ENCODE peak calls at places on chromosomes 11 and 22, in five cellular contexts. One of them, this sample, is unnamed. For H3K9me3, the result is how much of the 10 kb centered on the place peaks cover.

GRCh38 chr11:44994753-44995152 is 44.1 kb upstream of the TP53I11 start:
- DNase-seq in IMR-90: no peak
- DNase-seq in tibial nerve: no peak
- DNase-seq in left ventricle myocardium inferior: no peak
- DNase-seq in SK-N-SH: no peak
- DNase-seq in this sample: no peak

GRCh38 chr11:12272821-12273617 is 104.4 kb upstream of the PARVA start:
- DNase-seq in IMR-90: peak
- DNase-seq in tibial nerve: no peak
- DNase-seq in left ventricle myocardium inferior: no peak
- DNase-seq in SK-N-SH: no peak
- DNase-seq in this sample: no peak

GRCh38 chr22:35154937-35155387 is 89.0 kb downstream of the ISX start:
- DNase-seq in IMR-90: peak
- DNase-seq in tibial nerve: peak
- DNase-seq in left ventricle myocardium inferior: peak
- DNase-seq in SK-N-SH: peak
- DNase-seq in this sample: no peak

GRCh38 chr11:31649567-31649966 is 140.0 kb downstream of the ELP4 start:
- DNase-seq in IMR-90: no peak
- DNase-seq in tibial nerve: no peak
- DNase-seq in left ventricle myocardium inferior: no peak
- DNase-seq in SK-N-SH: no peak
- DNase-seq in this sample: no peak

GRCh38 chr11:134536677-134537076 is 124.6 kb upstream of the B3GAT1 start:
- DNase-seq in IMR-90: no peak
- DNase-seq in tibial nerve: no peak
- DNase-seq in left ventricle myocardium inferior: no peak
- DNase-seq in SK-N-SH: no peak
- DNase-seq in this sample: no peak

GRCh38 chr11:32103941-32104340 is 13.1 kb downstream of the RCN1 start:
- DNase-seq in IMR-90: no peak
- DNase-seq in tibial nerve: no peak
- DNase-seq in left ventricle myocardium inferior: no peak
- DNase-seq in SK-N-SH: no peak
- DNase-seq in this sample: no peak

GRCh38 chr11:61542661-61543060 is 34.1 kb downstream of the LRRC10B start:
- DNase-seq in IMR-90: no peak
- DNase-seq in tibial nerve: no peak
- DNase-seq in left ventricle myocardium inferior: no peak
- DNase-seq in SK-N-SH: peak
- DNase-seq in this sample: no peak

GRCh38 chr11:67372993-67373915 is at the start of gene CLCF1:
- DNase-seq in IMR-90: peak
- DNase-seq in tibial nerve: no peak
- DNase-seq in left ventricle myocardium inferior: peak
- DNase-seq in SK-N-SH: peak
- DNase-seq in this sample: peak

GRCh38 chr22:49192180-49192856 is 635.4 kb downstream of the BRD1 start:
- DNase-seq in IMR-90: no peak
- DNase-seq in tibial nerve: no peak
- DNase-seq in left ventricle myocardium inferior: no peak
- DNase-seq in SK-N-SH: no peak
- DNase-seq in this sample: no peak

GRCh38 chr22:39734866-39735265 is 158.7 kb downstream of the ENTHD1 start:
- DNase-seq in IMR-90: no peak
- DNase-seq in tibial nerve: no peak
- DNase-seq in left ventricle myocardium inferior: no peak
- DNase-seq in SK-N-SH: no peak
- DNase-seq in this sample: no peak

GRCh38 chr11:66080055-66080817 is 10.2 kb downstream of the PACS1 start:
- DNase-seq in IMR-90: peak
- DNase-seq in tibial nerve: peak
- DNase-seq in left ventricle myocardium inferior: no peak
- DNase-seq in SK-N-SH: no peak
- DNase-seq in this sample: peak

GRCh38 chr11:17766590-17766989 is 32.0 kb downstream of the KCNC1 start:
- DNase-seq in IMR-90: no peak
- DNase-seq in tibial nerve: no peak
- DNase-seq in left ventricle myocardium inferior: no peak
- DNase-seq in SK-N-SH: no peak
- DNase-seq in this sample: no peak

GRCh38 chr11:3043315-3043871 is 13.8 kb downstream of the CARS1 start:
- DNase-seq in IMR-90: no peak
- DNase-seq in tibial nerve: peak
- DNase-seq in left ventricle myocardium inferior: peak
- DNase-seq in SK-N-SH: no peak
- DNase-seq in this sample: no peak

GRCh38 chr11:17991799-17992433 is 20.9 kb downstream of the SERGEF start:
- DNase-seq in IMR-90: peak
- DNase-seq in tibial nerve: no peak
- DNase-seq in left ventricle myocardium inferior: no peak
- DNase-seq in SK-N-SH: peak
- DNase-seq in this sample: no peak

GRCh38 chr11:62732830-62733229 is 4.5 kb downstream of the TTC9C start:
- DNase-seq in IMR-90: peak
- DNase-seq in tibial nerve: no peak
- DNase-seq in left ventricle myocardium inferior: no peak
- DNase-seq in SK-N-SH: no peak
- DNase-seq in this sample: no peak

GRCh38 chr11:133969072-133969471 is 12.3 kb upstream of the IGSF9B start:
- DNase-seq in IMR-90: no peak
- DNase-seq in tibial nerve: no peak
- DNase-seq in left ventricle myocardium inferior: no peak
- DNase-seq in SK-N-SH: no peak
- DNase-seq in this sample: no peak

GRCh38 chr11:3104051-3104714 is 47.0 kb upstream of the CARS1 start:
- DNase-seq in IMR-90: no peak
- DNase-seq in tibial nerve: no peak
- DNase-seq in left ventricle myocardium inferior: no peak
- DNase-seq in SK-N-SH: peak
- DNase-seq in this sample: no peak

GRCh38 chr11:120235024-120235628 is 4.8 kb upstream of the POU2F3 start:
- DNase-seq in IMR-90: peak
- DNase-seq in tibial nerve: no peak
- DNase-seq in left ventricle myocardium inferior: peak
- DNase-seq in SK-N-SH: peak
- DNase-seq in this sample: peak

GRCh38 chr11:85407648-85408047 is 219.5 kb downstream of the DLG2 start:
- DNase-seq in IMR-90: no peak
- DNase-seq in tibial nerve: no peak
- DNase-seq in left ventricle myocardium inferior: no peak
- DNase-seq in SK-N-SH: no peak
- DNase-seq in this sample: no peak

GRCh38 chr11:1206391-1207271 is 16.2 kb upstream of the MUC5B start:
- DNase-seq in IMR-90: no peak
- DNase-seq in tibial nerve: no peak
- DNase-seq in left ventricle myocardium inferior: no peak
- DNase-seq in SK-N-SH: peak
- DNase-seq in this sample: no peak

GRCh38 chr22:45891996-45892621 is 84.9 kb downstream of the WNT7B start:
- DNase-seq in IMR-90: no peak
- DNase-seq in tibial nerve: no peak
- DNase-seq in left ventricle myocardium inferior: peak
- DNase-seq in SK-N-SH: no peak
- DNase-seq in this sample: no peak

GRCh38 chr11:59175104-59175503 is 3.2 kb downstream of the DTX4 start:
- DNase-seq in IMR-90: no peak
- DNase-seq in tibial nerve: no peak
- DNase-seq in left ventricle myocardium inferior: no peak
- DNase-seq in SK-N-SH: no peak
- DNase-seq in this sample: no peak

GRCh38 chr22:50118557-50119168 is 28.9 kb downstream of the MOV10L1 start:
- DNase-seq in IMR-90: peak
- DNase-seq in tibial nerve: no peak
- DNase-seq in left ventricle myocardium inferior: no peak
- DNase-seq in SK-N-SH: no peak
- DNase-seq in this sample: no peak

GRCh38 chr22:49740242-49740641 is 87.4 kb downstream of the BRD1 start:
- DNase-seq in IMR-90: no peak
- DNase-seq in tibial nerve: no peak
- DNase-seq in left ventricle myocardium inferior: no peak
- DNase-seq in SK-N-SH: no peak
- DNase-seq in this sample: no peak

GRCh38 chr11:46725338-46726205 is 6.6 kb downstream of the F2 start:
- DNase-seq in IMR-90: no peak
- DNase-seq in tibial nerve: no peak
- DNase-seq in left ventricle myocardium inferior: no peak
- DNase-seq in SK-N-SH: no peak
- DNase-seq in this sample: no peak

GRCh38 chr22:47898946-47899345 is 1136.5 kb downstream of the TBC1D22A start:
- DNase-seq in IMR-90: no peak
- DNase-seq in tibial nerve: no peak
- DNase-seq in left ventricle myocardium inferior: no peak
- DNase-seq in SK-N-SH: no peak
- DNase-seq in this sample: no peak
- H3K9me3 ChIP-seq in IMR-90: under half
- H3K9me3 ChIP-seq in tibial nerve: under half
- H3K9me3 ChIP-seq in left ventricle myocardium inferior: under half
- H3K9me3 ChIP-seq in SK-N-SH: under half
- H3K9me3 ChIP-seq in this sample: under half

GRCh38 chr11:132589802-132590201 is 942.5 kb downstream of the OPCML start:
- DNase-seq in IMR-90: no peak
- DNase-seq in tibial nerve: no peak
- DNase-seq in left ventricle myocardium inferior: no peak
- DNase-seq in SK-N-SH: no peak
- DNase-seq in this sample: no peak
- H3K9me3 ChIP-seq in IMR-90: under half
- H3K9me3 ChIP-seq in tibial nerve: under half
- H3K9me3 ChIP-seq in left ventricle myocardium inferior: under half
- H3K9me3 ChIP-seq in SK-N-SH: under half
- H3K9me3 ChIP-seq in this sample: under half

GRCh38 chr11:35663408-35663702 is 780 bp downstream of the TRIM44 start:
- DNase-seq in IMR-90: no peak
- DNase-seq in tibial nerve: no peak
- DNase-seq in left ventricle myocardium inferior: no peak
- DNase-seq in SK-N-SH: no peak
- DNase-seq in this sample: no peak
- H3K9me3 ChIP-seq in IMR-90: under half
- H3K9me3 ChIP-seq in tibial nerve: under half
- H3K9me3 ChIP-seq in left ventricle myocardium inferior: under half
- H3K9me3 ChIP-seq in SK-N-SH: under half
- H3K9me3 ChIP-seq in this sample: under half

GRCh38 chr22:47389201-47389600 is 626.8 kb downstream of the TBC1D22A start:
- DNase-seq in IMR-90: no peak
- DNase-seq in tibial nerve: no peak
- DNase-seq in left ventricle myocardium inferior: no peak
- DNase-seq in SK-N-SH: no peak
- DNase-seq in this sample: no peak

GRCh38 chr22:47390026-47390970 is 627.8 kb downstream of the TBC1D22A start:
- DNase-seq in IMR-90: no peak
- DNase-seq in tibial nerve: no peak
- DNase-seq in left ventricle myocardium inferior: no peak
- DNase-seq in SK-N-SH: no peak
- DNase-seq in this sample: no peak

GRCh38 chr22:47388778-47389177 is 626.3 kb downstream of the TBC1D22A start:
- DNase-seq in IMR-90: no peak
- DNase-seq in tibial nerve: no peak
- DNase-seq in left ventricle myocardium inferior: no peak
- DNase-seq in SK-N-SH: no peak
- DNase-seq in this sample: no peak

GRCh38 chr22:47386812-47387510 is 624.5 kb downstream of the TBC1D22A start:
- DNase-seq in IMR-90: no peak
- DNase-seq in tibial nerve: no peak
- DNase-seq in left ventricle myocardium inferior: no peak
- DNase-seq in SK-N-SH: no peak
- DNase-seq in this sample: no peak

DNA sequence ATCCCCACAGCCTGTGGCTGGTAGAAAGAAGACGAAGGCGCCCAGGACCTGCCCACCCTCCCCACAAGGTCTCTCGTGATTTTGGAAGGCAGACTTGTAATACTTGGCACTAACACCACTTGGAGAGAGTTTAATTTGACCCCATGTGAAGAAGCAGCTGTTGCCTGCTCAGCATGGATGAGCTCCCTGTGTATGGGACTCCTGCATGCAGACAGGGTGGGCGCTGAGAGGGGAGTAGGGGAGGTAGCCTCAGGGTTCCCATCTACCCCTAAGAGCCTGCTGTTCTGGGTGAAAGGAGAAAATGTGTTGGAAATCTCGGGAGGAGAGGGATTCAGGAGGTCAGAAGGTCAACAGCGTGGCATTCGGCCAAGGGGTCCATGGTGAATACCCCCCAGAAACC is 625.9 kb downstream of the TBC1D22A start:
- DNase-seq in IMR-90: no peak
- DNase-seq in tibial nerve: no peak
- DNase-seq in left ventricle myocardium inferior: no peak
- DNase-seq in SK-N-SH: no peak
- DNase-seq in this sample: no peak
- H3K9me3 ChIP-seq in IMR-90: under half
- H3K9me3 ChIP-seq in tibial nerve: under half
- H3K9me3 ChIP-seq in left ventricle myocardium inferior: under half
- H3K9me3 ChIP-seq in SK-N-SH: under half
- H3K9me3 ChIP-seq in this sample: under half

GRCh38 chr22:24109649-24110048 is 71.6 kb upstream of the SUSD2 start:
- DNase-seq in IMR-90: no peak
- DNase-seq in tibial nerve: no peak
- DNase-seq in left ventricle myocardium inferior: no peak
- DNase-seq in SK-N-SH: no peak
- DNase-seq in this sample: no peak
- H3K9me3 ChIP-seq in IMR-90: under half
- H3K9me3 ChIP-seq in tibial nerve: under half
- H3K9me3 ChIP-seq in left ventricle myocardium inferior: under half
- H3K9me3 ChIP-seq in SK-N-SH: under half
- H3K9me3 ChIP-seq in this sample: under half

DNA sequence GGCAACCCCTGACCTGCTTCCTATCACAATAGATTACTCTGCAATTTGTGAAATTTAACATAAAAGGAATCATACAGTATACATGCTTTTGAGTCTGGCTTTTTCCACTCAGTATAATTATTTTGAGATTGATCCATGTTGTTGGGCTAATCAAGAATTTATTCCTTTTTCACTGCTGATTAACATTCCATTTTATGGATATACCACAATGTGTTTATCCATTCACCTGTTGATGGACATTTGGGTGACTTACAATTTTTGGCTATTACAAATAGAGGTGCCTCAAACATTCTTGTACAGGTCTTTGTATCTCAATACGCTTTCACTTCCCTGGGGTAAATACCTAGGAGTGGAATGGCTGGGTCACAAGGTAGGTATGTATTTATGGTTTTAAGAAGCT is 24.9 kb downstream of the TENM4 start:
- DNase-seq in IMR-90: no peak
- DNase-seq in tibial nerve: no peak
- DNase-seq in left ventricle myocardium inferior: no peak
- DNase-seq in SK-N-SH: no peak
- DNase-seq in this sample: no peak
- H3K9me3 ChIP-seq in IMR-90: under half
- H3K9me3 ChIP-seq in tibial nerve: under half
- H3K9me3 ChIP-seq in left ventricle myocardium inferior: under half
- H3K9me3 ChIP-seq in SK-N-SH: under half
- H3K9me3 ChIP-seq in this sample: under half

This sample was measured in T-helper 17 cell.